ENCODE peak calls at places on chromosomes 5 and 9, in five cellular contexts. K is K562, V is SK-N-SH, C is GM12878, F is HepG2. P is an unnamed sample.
A peak's percentile ranks its signal among the peaks of the same experiment; 100 is the strongest.

GRCh38 chr5:145510324-145510723 is 324.8 kb downstream of the PRELID2 start:
- DNase-seq in C (no peak), V (no peak), K (no peak), F (no peak), P (no peak)

GRCh38 chr5:78975035-78975434 is 10.1 kb downstream of the ARSB start:
- DNase-seq in C (no peak), K (no peak), F (no peak), V (no peak), P (no peak)

GRCh38 chr5:123460296-123460729 is 37.1 kb upstream of the CEP120 start:
- DNase-seq in V (no peak), K (no peak), F (no peak), C (no peak), P (peak; percentile 47)

GRCh38 chr5:38451372-38451735 is 105.1 kb downstream of the LIFR start:
- DNase-seq in K (no peak), C (no peak), V (no peak), F (no peak), P (no peak)

GRCh38 chr5:126268697-126269315 is 154.4 kb upstream of the GRAMD2B start:
- DNase-seq in K (no peak), C (no peak), V (no peak), F (no peak), P (no peak)

GRCh38 chr9:4515958-4516375 is 25.7 kb downstream of the SLC1A1 start:
- DNase-seq in F (no peak), K (no peak), C (peak; percentile 43), V (no peak), P (no peak)

GRCh38 chr5:139473105-139473504 is 2.3 kb downstream of the SMIM33 start:
- DNase-seq in F (no peak), V (no peak), C (no peak), K (peak; percentile 5), P (no peak)

GRCh38 chr9:115295749-115296148 is 177.8 kb upstream of the TNC start:
- DNase-seq in V (no peak), F (no peak), K (no peak), C (no peak), P (no peak)

GRCh38 chr9:35042081-35042604 is 30.3 kb downstream of the VCP start:
- DNase-seq in K (no peak), C (no peak), F (no peak), V (no peak), P (no peak)

GRCh38 chr5:115432691-115433090 is 111.9 kb downstream of the FEM1C start:
- DNase-seq in C (no peak), V (no peak), K (no peak), F (no peak), P (no peak)

GRCh38 chr9:10705383-10705782 is 92.6 kb upstream of the PTPRD start:
- DNase-seq in C (no peak), V (no peak), K (no peak), F (no peak), P (no peak)

GRCh38 chr5:124790895-124791732 is 44.7 kb upstream of the ZNF608 start:
- DNase-seq in V (no peak), F (no peak), C (no peak), K (no peak), P (no peak)

GRCh38 chr5:40437452-40437861 is 242.3 kb upstream of the PTGER4 start:
- DNase-seq in F (no peak), C (no peak), V (no peak), K (no peak), P (no peak)

GRCh38 chr5:158953929-158954534 is 145.7 kb downstream of the EBF1 start:
- DNase-seq in C (peak; percentile 98), K (no peak), V (no peak), F (no peak), P (no peak)

GRCh38 chr9:121499427-121500164 is at the start of gene GGTA1:
- DNase-seq in K (peak; percentile 48), V (peak; percentile 90), F (no peak), C (no peak), P (no peak)

GRCh38 chr5:86977185-86977584 is 290.5 kb upstream of the RASA1 start:
- DNase-seq in F (no peak), C (no peak), K (no peak), V (no peak), P (no peak)

GRCh38 chr5:38816083-38817030 is 29.5 kb upstream of the OSMR start:
- DNase-seq in V (peak; percentile 58), F (no peak), K (no peak), C (no peak), P (no peak)

GRCh38 chr9:123081824-123082223 is 48.4 kb downstream of the GPR21 start:
- DNase-seq in F (peak; percentile 48), K (peak; percentile 34), C (peak; percentile 13), V (peak; percentile 25), P (peak; percentile 22)

GRCh38 chr5:128579111-128579510 is 41.1 kb upstream of the FBN2 start:
- DNase-seq in C (no peak), K (no peak), F (no peak), V (no peak), P (no peak)

GRCh38 chr5:142699105-142699720 is 13.3 kb upstream of the FGF1 start:
- DNase-seq in V (peak; percentile 74), F (peak; percentile 79), C (peak; percentile 31), K (peak; percentile 76), P (peak; percentile 66)

GRCh38 chr9:95425910-95426551 is 90.7 kb downstream of the PTCH1 start:
- DNase-seq in K (peak; percentile 32), C (no peak), F (peak; percentile 21), V (no peak), P (no peak)

GRCh38 chr9:80086822-80087345 is 515.1 kb downstream of the TLE4 start:
- DNase-seq in F (no peak), K (no peak), V (no peak), C (no peak), P (no peak)

GRCh38 chr9:89000281-89000875 is 9.1 kb downstream of the S1PR3 start:
- DNase-seq in V (peak; percentile 76), C (no peak), F (no peak), K (no peak), P (no peak)

DNA sequence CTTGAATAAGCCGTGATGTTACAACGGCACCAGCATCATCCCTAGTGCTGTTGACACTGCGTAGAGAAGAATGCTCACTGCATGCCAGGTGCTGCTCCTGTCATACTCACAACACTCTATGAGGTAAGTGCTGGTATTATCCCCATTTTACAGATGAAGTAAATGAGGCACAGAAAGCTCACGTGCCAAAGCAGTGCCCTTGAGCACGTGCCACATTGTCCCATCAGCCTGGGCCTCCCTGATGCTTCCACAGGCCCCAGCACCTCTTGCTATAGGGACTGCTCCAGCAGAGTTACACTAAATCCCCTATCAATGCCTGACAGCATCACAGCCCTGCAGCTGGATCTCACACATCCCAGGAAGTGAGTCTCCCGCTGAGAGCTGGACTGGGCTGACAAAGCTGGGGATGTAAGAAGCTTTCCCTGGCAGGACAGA is 216.1 kb downstream of the FSTL4 start:
- DNase-seq in V (no peak), C (no peak), K (no peak), F (no peak), P (no peak)
- TF ChIP-seq ZBTB33 in V (no peak), C (no peak), K (no peak), F (no peak), P (no peak)

GRCh38 chr5:141492168-141492885 is 3.4 kb downstream of the PCDHGC5 start:
- DNase-seq in C (no peak), F (no peak), V (no peak), K (no peak), P (no peak)

GRCh38 chr5:141496038-141496437 is 7.2 kb downstream of the PCDHGC5 start:
- DNase-seq in V (no peak), C (no peak), F (no peak), K (no peak), P (no peak)

GRCh38 chr5:141495456-141495811 is 6.6 kb downstream of the PCDHGC5 start:
- DNase-seq in F (no peak), K (no peak), C (no peak), V (no peak), P (no peak)

GRCh38 chr5:141493500-141494422 is 4.9 kb downstream of the PCDHGC5 start:
- DNase-seq in V (no peak), C (no peak), F (no peak), K (no peak), P (no peak)

DNA sequence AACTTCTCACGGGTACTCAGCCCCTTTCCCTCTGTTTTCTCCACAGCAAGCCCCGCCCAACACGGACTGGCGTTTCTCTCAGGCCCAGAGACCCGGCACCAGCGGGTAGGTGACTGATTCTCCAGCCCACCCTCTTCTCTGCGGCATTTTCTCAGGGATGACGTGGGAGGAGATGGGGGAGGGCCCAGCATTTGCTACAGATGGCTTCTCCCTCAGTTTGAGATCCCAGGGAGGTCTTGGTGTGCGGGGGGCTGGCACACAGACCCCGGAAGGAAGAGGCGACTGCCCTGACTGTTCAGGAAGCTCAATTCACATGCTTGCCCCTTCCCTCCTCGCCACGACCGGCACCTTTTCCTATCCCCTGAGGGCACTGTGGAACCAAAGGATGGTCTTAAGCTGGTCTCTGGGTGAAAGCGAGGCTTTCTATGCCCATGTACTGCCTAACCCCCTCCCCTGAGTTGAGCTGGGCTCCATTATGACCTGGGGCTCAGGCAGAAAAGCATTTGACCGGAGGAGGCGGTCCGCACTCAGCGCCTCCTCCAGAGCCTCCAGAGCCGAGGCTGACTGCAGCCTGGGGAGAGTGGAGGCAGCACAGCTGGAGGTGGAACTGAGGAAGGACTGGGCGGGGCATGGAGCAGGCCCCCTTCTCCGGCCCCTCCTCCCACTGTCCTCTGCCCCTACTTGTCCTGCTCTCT is 6.0 kb downstream of the PCDHGC5 start:
- DNase-seq in V (no peak), F (no peak), K (no peak), C (no peak), P (no peak)
- TF ChIP-seq ZBTB33 in V (no peak), F (no peak), K (no peak), C (no peak), P (no peak)

GRCh38 chr5:112240011-112240410 is 179.1 kb downstream of the EPB41L4A start:
- DNase-seq in V (no peak), C (no peak), K (no peak), F (no peak), P (no peak)
- TF ChIP-seq ZBTB33 in V (no peak), C (no peak), K (no peak), F (no peak), P (no peak)

DNA sequence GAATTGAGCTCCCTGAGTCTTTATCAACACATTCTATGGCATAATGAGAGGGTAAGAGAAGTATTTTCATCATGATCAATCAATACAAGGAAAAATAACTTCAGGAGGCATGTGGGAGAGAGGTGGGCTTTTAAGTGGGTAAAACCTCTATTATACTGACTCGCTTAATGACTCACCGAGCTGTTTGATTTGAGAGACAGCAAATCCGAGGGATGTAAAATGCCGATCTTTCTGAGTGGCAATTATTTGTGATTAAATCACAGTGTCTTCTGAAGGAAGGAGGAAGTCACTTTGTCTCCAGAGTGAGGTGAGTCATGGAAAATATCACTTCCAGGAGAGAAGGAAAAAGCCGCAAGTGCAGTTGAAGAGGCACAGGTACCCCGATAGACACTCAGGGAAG is 320.4 kb downstream of the DRD1 start:
- DNase-seq in F (no peak), K (no peak), V (no peak), C (no peak), P (peak; percentile 95)
- TF ChIP-seq ZBTB33 in F (no peak), K (no peak), V (no peak), C (no peak), P (no peak)

DNA sequence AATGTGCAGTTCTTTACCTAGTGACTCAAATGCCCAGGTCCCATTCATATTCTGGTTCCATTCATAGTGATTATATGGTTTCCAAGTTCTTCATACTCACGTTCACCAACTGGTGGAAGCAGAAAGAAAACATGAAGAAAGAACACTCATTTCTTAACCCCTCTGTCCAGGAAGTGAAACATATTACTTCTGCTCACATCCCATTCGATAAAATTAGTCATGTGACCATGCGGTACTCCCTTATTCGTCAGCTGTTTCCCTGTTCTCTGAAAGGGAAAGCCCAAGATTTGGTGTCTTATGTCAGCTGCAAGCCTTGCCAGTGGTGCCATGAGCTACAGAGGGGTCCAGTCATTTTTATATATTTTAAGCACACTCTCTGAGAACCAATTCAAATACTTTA is 387.0 kb upstream of the DMAC1 start:
- DNase-seq in V (no peak), C (no peak), F (no peak), K (peak; percentile 4), P (no peak)
- TF ChIP-seq ZBTB33 in V (no peak), C (no peak), F (no peak), K (no peak), P (no peak)

P was measured in HCT116.